ENCODE peak calls at places on chromosomes 4 and X, in six cellular contexts. N is spleen, C is lower lobe of right lung, X is LNCaP clone FGC, A is AG04450, I is cardiac muscle cell. Y is an unnamed sample.

GRCh38 chr4:87038837-87039715 is 104.3 kb downstream of the AFF1 start:
- DNase-seq in N (no peak), C (peak), X (no peak), A (peak), I (peak), Y (no peak)

GRCh38 chrX:13090261-13091110 is 46.1 kb upstream of the FAM9C start:
- DNase-seq in N (no peak), C (no peak), X (no peak), A (no peak), I (no peak), Y (no peak)

GRCh38 chrX:8453619-8454018 is 11.0 kb upstream of the VCX3B start:
- DNase-seq in N (no peak), C (no peak), X (no peak), A (no peak), I (no peak), Y (no peak)

GRCh38 chrX:139831689-139832456 is 101.0 kb downstream of the ATP11C start:
- DNase-seq in N (no peak), C (no peak), X (peak), A (peak), I (peak), Y (no peak)

GRCh38 chr4:27357283-27357682 is 496.6 kb downstream of the STIM2 start:
- DNase-seq in N (no peak), C (no peak), X (no peak), A (no peak), I (peak), Y (no peak)

GRCh38 chrX:17617794-17618193 is 119.5 kb upstream of the SCML1 start:
- DNase-seq in N (no peak), C (no peak), X (no peak), A (no peak), I (no peak), Y (no peak)

GRCh38 chr4:172725581-172725980 is 443.0 kb upstream of the GALNT7 start:
- DNase-seq in N (no peak), C (no peak), X (no peak), A (no peak), I (no peak), Y (no peak)

GRCh38 chr4:181674315-181674714 is 568.9 kb upstream of the TENM3 start:
- DNase-seq in N (no peak), C (no peak), X (no peak), A (no peak), I (no peak), Y (no peak)

GRCh38 chr4:22420291-22420690 is 95.6 kb downstream of the ADGRA3 start:
- DNase-seq in N (no peak), C (no peak), X (no peak), A (no peak), I (no peak), Y (no peak)

GRCh38 chrX:50698944-50699343 is 115.0 kb downstream of the SHROOM4 start:
- DNase-seq in N (no peak), C (no peak), X (no peak), A (peak), I (no peak), Y (no peak)

GRCh38 chr4:108166441-108167315 is 2.1 kb downstream of the LEF1 start:
- DNase-seq in N (peak), C (no peak), X (no peak), A (no peak), I (peak), Y (no peak)

GRCh38 chr4:82842593-82842992 is 44.0 kb upstream of the SCD5 start:
- DNase-seq in N (no peak), C (no peak), X (no peak), A (no peak), I (no peak), Y (no peak)

GRCh38 chr4:146124023-146124680 is 51.4 kb upstream of the LSM6 start:
- DNase-seq in N (no peak), C (no peak), X (no peak), A (no peak), I (no peak), Y (no peak)

GRCh38 chrX:69085826-69086225 is 79.4 kb downstream of the PJA1 start:
- DNase-seq in N (no peak), C (no peak), X (no peak), A (no peak), I (no peak), Y (no peak)

GRCh38 chr4:176230827-176231226 is 35.4 kb upstream of the SPATA4 start:
- DNase-seq in N (no peak), C (no peak), X (no peak), A (no peak), I (no peak), Y (no peak)

GRCh38 chr4:7892212-7893019 is 47.2 kb downstream of the AFAP1 start:
- DNase-seq in N (no peak), C (no peak), X (no peak), A (peak), I (no peak), Y (no peak)

GRCh38 chr4:19117022-19117421 is 1095.5 kb upstream of the LCORL start:
- DNase-seq in N (no peak), C (no peak), X (no peak), A (no peak), I (no peak), Y (no peak)

GRCh38 chr4:14539246-14539645 is 463.0 kb upstream of the CPEB2 start:
- DNase-seq in N (no peak), C (no peak), X (no peak), A (no peak), I (no peak), Y (no peak)

GRCh38 chr4:125390126-125390525 is 75.4 kb downstream of the FAT4 start:
- DNase-seq in N (no peak), C (no peak), X (no peak), A (peak), I (no peak), Y (no peak)

GRCh38 chrX:8627796-8628195 is 104.1 kb downstream of the ANOS1 start:
- DNase-seq in N (no peak), C (no peak), X (no peak), A (no peak), I (no peak), Y (no peak)

GRCh38 chr4:153950100-153950979 is 161.5 kb upstream of the SFRP2 start:
- DNase-seq in N (no peak), C (no peak), X (peak), A (no peak), I (no peak), Y (no peak)

GRCh38 chr4:4430492-4431195 is 43.7 kb downstream of the NSG1 start:
- DNase-seq in N (no peak), C (no peak), X (no peak), A (peak), I (peak), Y (no peak)

GRCh38 chrX:153539171-153539978 is 21.9 kb downstream of the ATP2B3 start:
- DNase-seq in N (peak), C (peak), X (no peak), A (no peak), I (peak), Y (no peak)

GRCh38 chr4:678765-679481 is 4.6 kb downstream of the MYL5 start:
- DNase-seq in N (peak), C (no peak), X (no peak), A (no peak), I (no peak), Y (no peak)

GRCh38 chr4:71300964-71301363 is 37.9 kb upstream of the SLC4A4 start:
- DNase-seq in N (no peak), C (no peak), X (no peak), A (no peak), I (no peak), Y (no peak)

GRCh38 chr4:30821891-30822612 is 101.9 kb downstream of the PCDH7 start:
- DNase-seq in N (no peak), C (no peak), X (no peak), A (no peak), I (no peak), Y (no peak)

GRCh38 chr4:112142152-112142551 is 3.1 kb upstream of the FAM241A start:
- DNase-seq in N (no peak), C (no peak), X (no peak), A (no peak), I (no peak), Y (no peak)

GRCh38 chr4:175394213-175394612 is 417.9 kb downstream of the GPM6A start:
- DNase-seq in N (no peak), C (no peak), X (no peak), A (no peak), I (no peak), Y (no peak)

GRCh38 chr4:102598759-102599379 is 97.7 kb downstream of the NFKB1 start:
- DNase-seq in N (no peak), C (no peak), X (no peak), A (no peak), I (no peak), Y (no peak)

GRCh38 chr4:75555294-75556164 is at the start of gene ODAPH:
- DNase-seq in N (no peak), C (no peak), X (no peak), A (no peak), I (no peak), Y (no peak)
- TF ChIP-seq CTCF in N (no peak), C (no peak), X (peak), A (peak), I (no peak), Y (peak)

DNA sequence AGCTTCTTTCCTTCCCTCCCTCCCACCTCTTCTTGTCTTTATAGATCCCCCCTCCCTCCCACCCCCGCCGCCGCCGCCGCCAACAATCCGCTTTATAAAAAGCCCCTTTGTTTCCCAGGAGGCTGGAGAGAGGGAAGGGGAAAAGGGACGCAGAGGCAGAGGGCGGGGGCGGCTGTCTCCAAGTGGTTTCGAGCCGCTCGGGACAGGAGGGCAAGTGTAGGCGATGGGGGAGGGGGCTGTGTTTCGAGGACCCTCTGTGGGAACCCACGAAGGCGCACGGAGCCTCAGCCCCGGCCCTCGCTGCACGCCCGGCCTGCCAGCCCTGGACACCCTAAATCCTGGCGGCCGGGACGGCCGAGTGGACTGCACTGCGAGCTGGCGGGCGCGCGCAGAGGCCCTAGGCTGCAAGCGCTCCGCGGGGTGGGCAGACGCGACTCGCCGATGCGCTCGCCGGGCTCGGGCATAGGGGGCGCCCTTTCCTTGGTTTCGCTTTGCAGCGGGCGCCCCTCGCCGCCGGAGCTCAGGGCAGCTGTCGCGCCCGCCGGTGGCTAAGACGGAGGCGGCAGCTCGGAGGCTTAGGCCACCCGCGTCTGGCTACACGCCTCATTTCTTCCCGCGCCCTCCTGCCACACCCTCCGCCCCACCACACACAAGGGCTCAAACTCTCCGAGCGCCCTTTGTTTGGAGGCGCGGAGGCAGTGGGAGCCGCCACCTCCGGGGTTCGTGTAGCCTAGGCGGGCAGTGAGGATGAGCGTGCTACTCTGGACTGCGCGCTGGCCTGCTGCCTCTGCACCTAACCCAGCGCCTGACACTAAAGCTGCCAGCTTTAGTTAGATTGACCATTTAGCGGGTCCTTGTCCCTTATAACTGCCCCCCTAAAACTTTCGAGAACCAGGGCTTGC is 2.2 kb downstream of the MAMLD1 start:
- DNase-seq in N (peak), C (peak), X (no peak), A (no peak), I (peak), Y (no peak)
- TF ChIP-seq CTCF in N (no peak), C (peak), X (peak), A (peak), I (peak), Y (peak)

DNA sequence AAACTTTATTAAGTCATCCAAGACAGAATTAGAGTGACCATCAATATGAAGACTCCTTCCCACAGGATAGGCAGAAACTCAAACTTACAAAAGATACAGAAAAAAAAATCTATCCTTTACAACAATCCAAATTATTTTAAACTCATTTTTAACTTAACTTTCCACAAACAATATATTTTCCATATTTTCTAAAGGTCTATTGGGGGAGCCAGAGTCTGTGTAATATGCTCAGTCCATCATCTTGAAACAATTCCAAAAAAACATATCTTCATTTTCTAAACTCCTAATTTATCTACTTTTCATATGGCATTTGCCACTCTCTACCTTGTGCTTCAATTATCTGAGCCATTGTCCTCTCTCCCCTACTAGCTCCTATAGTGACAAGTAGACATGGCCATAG is 378.1 kb downstream of the PDGFC start:
- DNase-seq in N (no peak), C (no peak), X (no peak), A (no peak), I (no peak), Y (no peak)
- TF ChIP-seq CTCF in N (no peak), C (no peak), X (no peak), A (no peak), I (no peak), Y (peak)

GRCh38 chrX:150201841-150202240 is 161.3 kb upstream of the MAMLD1 start:
- DNase-seq in N (no peak), C (no peak), X (no peak), A (no peak), I (no peak), Y (no peak)

GRCh38 chrX:150207733-150208132 is 155.4 kb upstream of the MAMLD1 start:
- DNase-seq in N (no peak), C (no peak), X (no peak), A (no peak), I (no peak), Y (no peak)

GRCh38 chrX:150202641-150203248 is 160.4 kb upstream of the MAMLD1 start:
- DNase-seq in N (peak), C (no peak), X (no peak), A (no peak), I (no peak), Y (no peak)

GRCh38 chrX:150203249-150203647 is 159.9 kb upstream of the MAMLD1 start:
- DNase-seq in N (no peak), C (no peak), X (peak), A (no peak), I (no peak), Y (no peak)

GRCh38 chrX:150205011-150205410 is 158.1 kb upstream of the MAMLD1 start:
- DNase-seq in N (peak), C (no peak), X (no peak), A (no peak), I (no peak), Y (no peak)
- TF ChIP-seq CTCF in N (no peak), C (no peak), X (no peak), A (no peak), I (no peak), Y (peak)

DNA sequence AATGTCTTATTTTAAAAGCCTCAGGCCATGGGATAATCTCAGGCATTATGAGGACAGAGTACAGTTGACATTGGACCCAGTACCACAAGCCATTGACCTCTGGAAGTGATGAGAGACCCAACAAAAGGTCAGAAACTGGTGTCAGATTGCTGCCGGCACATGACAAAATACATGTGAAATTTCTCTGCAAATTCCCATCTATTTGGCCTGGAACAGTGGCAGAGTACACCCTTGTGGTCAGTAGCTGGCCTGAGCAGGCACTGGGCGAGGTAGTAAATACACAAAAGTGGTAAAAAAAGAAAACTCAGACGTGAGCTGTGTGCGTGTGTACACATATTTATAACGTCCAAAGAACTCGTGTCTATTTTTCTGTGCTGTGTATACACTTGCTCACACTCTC is 155.5 kb downstream of the DHX15 start:
- DNase-seq in N (no peak), C (no peak), X (no peak), A (no peak), I (no peak), Y (no peak)
- TF ChIP-seq CTCF in N (no peak), C (no peak), X (no peak), A (peak), I (no peak), Y (peak)

GRCh38 chrX:16212436-16212835 is 45.2 kb downstream of the MAGEB17 start:
- DNase-seq in N (no peak), C (no peak), X (no peak), A (no peak), I (peak), Y (no peak)
- TF ChIP-seq CTCF in N (no peak), C (no peak), X (peak), A (peak), I (peak), Y (peak)

Y was measured in chondrocyte.